ENCODE peak calls at places on chromosomes 6 and 20, in four cellular contexts. One of them, this sample, is unnamed.

GRCh38 chr6:111306104-111306888 is 176.7 kb downstream of the REV3L start:
- DNase-seq in left lung: no peak
- DNase-seq in fibroblast of the aortic adventitia: no peak
- DNase-seq in mucosa of descending colon: no peak
- DNase-seq in this sample: no peak

GRCh38 chr6:34773906-34774305 is 16.6 kb downstream of the SNRPC start:
- DNase-seq in left lung: no peak
- DNase-seq in fibroblast of the aortic adventitia: no peak
- DNase-seq in mucosa of descending colon: no peak
- DNase-seq in this sample: no peak

GRCh38 chr6:132648356-132648755 is 10.6 kb downstream of the TAAR1 start:
- DNase-seq in left lung: no peak
- DNase-seq in mucosa of descending colon: no peak
- DNase-seq in fibroblast of the aortic adventitia: peak
- DNase-seq in this sample: peak

GRCh38 chr6:24775520-24776058 is 852 bp downstream of the GMNN start:
- DNase-seq in fibroblast of the aortic adventitia: peak
- DNase-seq in left lung: no peak
- DNase-seq in mucosa of descending colon: no peak
- DNase-seq in this sample: peak

GRCh38 chr6:29722773-29723665 is at the start of gene HLA-F:
- DNase-seq in mucosa of descending colon: peak
- DNase-seq in left lung: peak
- DNase-seq in fibroblast of the aortic adventitia: peak
- DNase-seq in this sample: peak

GRCh38 chr6:168888102-168888501 is 365.5 kb downstream of the THBS2 start:
- DNase-seq in left lung: no peak
- DNase-seq in fibroblast of the aortic adventitia: no peak
- DNase-seq in mucosa of descending colon: no peak
- DNase-seq in this sample: no peak

GRCh38 chr6:169070506-169071176 is 183.0 kb downstream of the THBS2 start:
- DNase-seq in fibroblast of the aortic adventitia: peak
- DNase-seq in mucosa of descending colon: peak
- DNase-seq in left lung: no peak
- DNase-seq in this sample: peak

GRCh38 chr20:36074983-36075382 is 79.6 kb upstream of the EPB41L1 start:
- DNase-seq in left lung: no peak
- DNase-seq in mucosa of descending colon: no peak
- DNase-seq in fibroblast of the aortic adventitia: no peak
- DNase-seq in this sample: no peak

GRCh38 chr6:34150766-34151165 is 4.9 kb upstream of the GRM4 start:
- DNase-seq in fibroblast of the aortic adventitia: no peak
- DNase-seq in left lung: no peak
- DNase-seq in mucosa of descending colon: no peak
- DNase-seq in this sample: no peak

GRCh38 chr6:110682460-110682853 is 132.8 kb downstream of the CDK19 start:
- DNase-seq in fibroblast of the aortic adventitia: peak
- DNase-seq in mucosa of descending colon: no peak
- DNase-seq in left lung: no peak
- DNase-seq in this sample: peak

GRCh38 chr6:18405477-18406293 is 18.5 kb downstream of the RNF144B start:
- DNase-seq in mucosa of descending colon: no peak
- DNase-seq in left lung: no peak
- DNase-seq in fibroblast of the aortic adventitia: peak
- DNase-seq in this sample: peak

GRCh38 chr6:133548409-133548808 is 307.3 kb downstream of the EYA4 start:
- DNase-seq in mucosa of descending colon: no peak
- DNase-seq in left lung: no peak
- DNase-seq in fibroblast of the aortic adventitia: peak
- DNase-seq in this sample: peak

GRCh38 chr20:14555676-14556075 is 218.3 kb upstream of the FLRT3 start:
- DNase-seq in fibroblast of the aortic adventitia: no peak
- DNase-seq in mucosa of descending colon: no peak
- DNase-seq in left lung: no peak
- DNase-seq in this sample: no peak

GRCh38 chr20:62461157-62461556 is 14.6 kb downstream of the GATA5 start:
- DNase-seq in left lung: no peak
- DNase-seq in mucosa of descending colon: peak
- DNase-seq in fibroblast of the aortic adventitia: no peak
- DNase-seq in this sample: no peak

GRCh38 chr20:60046011-60046413 is 87.8 kb downstream of the CDH26 start:
- DNase-seq in left lung: no peak
- DNase-seq in fibroblast of the aortic adventitia: peak
- DNase-seq in mucosa of descending colon: no peak
- DNase-seq in this sample: peak

DNA sequence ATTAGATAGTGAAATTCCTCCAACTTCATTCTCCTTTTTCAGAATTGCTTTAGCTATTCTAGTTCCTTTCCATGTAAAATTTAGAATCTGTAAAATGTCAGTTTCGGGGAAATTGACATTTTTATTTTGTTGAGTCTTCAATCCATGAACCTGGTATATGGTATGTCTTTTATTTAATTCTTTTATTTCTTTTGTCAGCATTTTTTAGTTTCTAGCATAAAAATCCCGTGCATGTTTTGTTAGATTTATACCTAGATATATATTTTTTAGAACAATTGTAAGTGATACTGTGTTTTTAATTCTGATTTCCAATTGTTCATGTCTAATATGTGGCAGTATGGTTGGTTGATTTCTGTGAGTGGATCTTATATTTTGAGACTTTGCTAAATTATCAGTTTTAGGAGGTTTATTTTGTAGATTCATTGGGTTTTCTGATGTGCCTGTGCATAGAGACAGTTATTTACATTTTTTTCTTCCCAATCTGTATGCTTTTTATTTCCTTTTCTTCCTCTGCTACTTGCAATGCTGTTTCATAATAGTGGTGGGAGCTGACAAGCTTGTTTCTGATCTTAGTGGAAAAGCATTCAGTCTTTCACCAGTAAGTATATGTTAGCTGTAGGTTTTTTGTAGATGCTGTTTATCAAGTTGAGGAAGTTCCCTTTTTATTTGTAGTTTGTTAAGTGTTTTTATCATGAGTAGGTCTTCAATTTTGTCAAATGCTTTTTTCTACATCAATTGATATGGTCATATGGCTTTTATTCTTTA is 13.7 kb downstream of the TAB2 start:
- DNase-seq in left lung: no peak
- DNase-seq in fibroblast of the aortic adventitia: no peak
- DNase-seq in mucosa of descending colon: no peak
- DNase-seq in this sample: no peak
- TF ChIP-seq CTCF in left lung: no peak
- TF ChIP-seq CTCF in fibroblast of the aortic adventitia: no peak
- TF ChIP-seq CTCF in mucosa of descending colon: no peak
- TF ChIP-seq CTCF in this sample: no peak

GRCh38 chr20:8398289-8399051 is 266.4 kb downstream of the PLCB1 start:
- DNase-seq in fibroblast of the aortic adventitia: no peak
- DNase-seq in mucosa of descending colon: no peak
- DNase-seq in left lung: no peak
- DNase-seq in this sample: no peak
- TF ChIP-seq CTCF in fibroblast of the aortic adventitia: no peak
- TF ChIP-seq CTCF in mucosa of descending colon: no peak
- TF ChIP-seq CTCF in left lung: no peak
- TF ChIP-seq CTCF in this sample: no peak

GRCh38 chr6:112879920-112880413 is 532.8 kb downstream of the RFPL4B start:
- DNase-seq in fibroblast of the aortic adventitia: no peak
- DNase-seq in mucosa of descending colon: no peak
- DNase-seq in left lung: peak
- DNase-seq in this sample: peak
- TF ChIP-seq CTCF in fibroblast of the aortic adventitia: no peak
- TF ChIP-seq CTCF in mucosa of descending colon: no peak
- TF ChIP-seq CTCF in left lung: no peak
- TF ChIP-seq CTCF in this sample: peak

GRCh38 chr6:127342946-127343752 is at the start of gene ECHDC1:
- DNase-seq in mucosa of descending colon: peak
- DNase-seq in left lung: peak
- DNase-seq in fibroblast of the aortic adventitia: peak
- DNase-seq in this sample: no peak
- TF ChIP-seq CTCF in mucosa of descending colon: no peak
- TF ChIP-seq CTCF in left lung: no peak
- TF ChIP-seq CTCF in fibroblast of the aortic adventitia: no peak
- TF ChIP-seq CTCF in this sample: no peak

This sample was measured in astrocyte of the cerebellum.